ENCODE peak calls at places on chromosomes 16 and 17, in eight cellular contexts. J is choroid plexus epithelial cell; T is Peyer's patch; L is mucosa of descending colon; M is fibroblast of mammary gland; V is neural progenitor cell; S is CD4-positive, CD25-positive, alpha-beta regulatory T cell; Z is lower leg skin. P is an unnamed sample.

GRCh38 chr17:4206945-4207344 is 56.8 kb downstream of the ANKFY1 start:
- DNase-seq in Z (no peak), S (no peak), L (no peak), J (peak; percentile 28), M (peak; percentile 41), T (no peak), V (no peak), P (no peak)

GRCh38 chr17:49498037-49498615 is 3.0 kb downstream of the NGFR start:
- DNase-seq in V (peak; percentile 68), Z (no peak), S (no peak), T (no peak), L (no peak), M (no peak), J (no peak), P (no peak)

GRCh38 chr16:15618392-15618791 is 24.6 kb downstream of the MARF1 start:
- DNase-seq in M (peak; percentile 67), V (no peak), J (peak; percentile 56), Z (no peak), T (no peak), S (no peak), L (no peak), P (no peak)

GRCh38 chr17:70886648-70887047 is 717.3 kb downstream of the KCNJ2 start:
- DNase-seq in J (no peak), V (no peak), S (no peak), L (no peak), Z (no peak), T (no peak), M (no peak), P (no peak)

GRCh38 chr16:72658888-72659717 is 388.8 kb downstream of the ZFHX3 start:
- DNase-seq in J (peak; percentile 54), M (no peak), Z (no peak), V (no peak), T (no peak), L (no peak), S (no peak), P (no peak)

GRCh38 chr17:51191895-51192294 is 25.7 kb downstream of the NME2 start:
- DNase-seq in J (no peak), M (no peak), Z (no peak), T (no peak), V (no peak), L (no peak), S (no peak), P (no peak)

GRCh38 chr16:74852500-74852875 is 77.9 kb upstream of the FA2H start:
- DNase-seq in T (no peak), S (no peak), V (no peak), J (no peak), M (no peak), L (peak; percentile 7), Z (no peak), P (no peak)

GRCh38 chr16:11481987-11482386 is 104.7 kb downstream of the LITAF start:
- DNase-seq in V (no peak), Z (no peak), M (peak; percentile 18), S (no peak), T (no peak), L (no peak), J (peak; percentile 8), P (no peak)

GRCh38 chr16:56257260-56257659 is 66.0 kb downstream of the GNAO1 start:
- DNase-seq in M (no peak), V (no peak), Z (no peak), T (no peak), S (no peak), L (peak; percentile 65), J (no peak), P (no peak)

GRCh38 chr17:83071966-83072562 is 7.3 kb upstream of the METRNL start:
- DNase-seq in V (no peak), L (no peak), J (no peak), T (no peak), S (peak; percentile 41), Z (no peak), M (no peak), P (no peak)

GRCh38 chr16:19704321-19705130 is 13.5 kb downstream of the KNOP1 start:
- DNase-seq in M (peak; percentile 86), L (no peak), T (no peak), Z (no peak), S (no peak), V (no peak), J (peak; percentile 94), P (no peak)

GRCh38 chr16:19118938-19119431 is 5.2 kb downstream of the ITPRIPL2 start:
- DNase-seq in V (no peak), J (peak; percentile 97), M (peak; percentile 94), T (peak; percentile 26), Z (peak; percentile 61), L (peak; percentile 40), S (no peak), P (no peak)

GRCh38 chr16:2928796-2929195 is 17.1 kb downstream of the FLYWCH1 start:
- DNase-seq in V (no peak), L (no peak), T (no peak), S (no peak), Z (no peak), J (no peak), M (no peak), P (no peak)

GRCh38 chr16:2924901-2925820 is 13.4 kb downstream of the FLYWCH1 start:
- DNase-seq in T (no peak), Z (no peak), L (no peak), J (no peak), M (no peak), V (peak; percentile 85), S (no peak), P (no peak)

GRCh38 chr16:2929693-2930092 is 18.0 kb downstream of the FLYWCH1 start:
- DNase-seq in J (no peak), S (no peak), Z (no peak), T (no peak), V (no peak), L (no peak), M (no peak), P (no peak)

GRCh38 chr16:2925951-2926659 is 14.4 kb downstream of the FLYWCH1 start:
- DNase-seq in V (no peak), J (no peak), S (no peak), Z (no peak), T (no peak), M (no peak), L (no peak), P (no peak)

GRCh38 chr16:2926660-2927646 is 15.2 kb downstream of the FLYWCH1 start:
- DNase-seq in Z (peak; percentile 89), V (peak; percentile 94), J (peak; percentile 90), S (peak; percentile 91), L (peak; percentile 97), T (peak; percentile 92), M (peak; percentile 91), P (peak; percentile 60)
- H3K4me3 ChIP-seq in Z (no peak overlapping the region), V (no peak overlapping the region), J (peak overlapping the region; percentile 45), S (peak overlapping the region; percentile 58), L (no peak overlapping the region), T (peak overlapping the region; percentile 13), M (peak overlapping the region; percentile 24), P (no peak overlapping the region)

GRCh38 chr17:11240041-11240801 is 792 bp upstream of the SHISA6 start:
- DNase-seq in L (peak; percentile 8), V (peak; percentile 83), J (no peak), T (no peak), M (no peak), S (no peak), Z (no peak), P (no peak)

GRCh38 chr17:11240841-11241610 is at the start of gene SHISA6:
- DNase-seq in Z (no peak), T (no peak), V (peak; percentile 80), M (no peak), L (no peak), J (no peak), S (no peak), P (no peak)

GRCh38 chr17:11239379-11239970 is 1.5 kb upstream of the SHISA6 start:
- DNase-seq in T (no peak), Z (no peak), V (no peak), M (no peak), L (no peak), J (no peak), S (no peak), P (no peak)

GRCh38 chr17:11238710-11239109 is 2.3 kb upstream of the SHISA6 start:
- DNase-seq in S (no peak), J (no peak), L (no peak), M (no peak), V (no peak), T (no peak), Z (no peak), P (no peak)

DNA sequence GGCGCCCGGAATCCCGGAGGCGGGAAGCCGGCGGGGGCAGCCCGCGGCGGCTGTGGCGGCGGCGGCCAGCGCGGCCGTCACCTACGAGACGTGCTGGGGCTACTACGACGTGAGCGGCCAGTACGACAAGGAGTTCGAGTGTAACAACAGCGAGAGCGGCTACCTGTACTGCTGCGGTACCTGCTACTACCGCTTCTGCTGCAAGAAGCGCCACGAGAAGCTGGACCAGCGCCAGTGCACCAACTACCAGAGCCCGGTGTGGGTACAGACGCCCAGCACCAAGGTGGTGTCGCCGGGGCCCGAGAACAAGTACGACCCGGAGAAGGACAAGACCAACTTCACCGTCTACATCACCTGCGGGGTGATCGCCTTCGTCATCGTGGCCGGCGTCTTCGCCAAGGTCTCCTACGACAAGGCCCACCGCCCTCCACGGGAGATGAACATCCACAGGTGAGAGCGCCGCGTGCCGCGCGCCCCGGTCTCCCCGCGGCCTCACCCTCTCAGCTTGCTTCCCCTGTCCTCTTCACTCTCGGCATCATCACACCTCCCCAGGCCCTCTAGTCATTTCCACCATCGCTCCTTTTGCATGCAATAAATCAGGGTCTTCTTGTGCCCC is 706 bp downstream of the SHISA6 start:
- DNase-seq in V (no peak), T (no peak), Z (peak; percentile 18), L (peak; percentile 11), J (no peak), S (no peak), M (no peak), P (no peak)
- H3K4me3 ChIP-seq in V (peak overlapping the region; percentile 42), T (no peak overlapping the region), Z (no peak overlapping the region), L (no peak overlapping the region), J (no peak overlapping the region), S (no peak overlapping the region), M (no peak overlapping the region), P (no peak overlapping the region)

GRCh38 chr16:30746638-30747160 is 1.5 kb upstream of the PHKG2 start:
- DNase-seq in M (no peak), T (no peak), J (no peak), S (no peak), Z (no peak), V (no peak), L (no peak), P (no peak)

GRCh38 chr16:30747799-30748633 is at the start of gene PHKG2:
- DNase-seq in V (peak; percentile 100), M (peak; percentile 98), L (peak; percentile 99), J (peak; percentile 99), T (peak; percentile 98), Z (peak; percentile 99), S (peak; percentile 99), P (peak; percentile 96)

GRCh38 chr16:30748634-30749445 is 615 bp downstream of the PHKG2 start:
- DNase-seq in J (peak; percentile 57), M (peak; percentile 50), T (peak; percentile 25), Z (no peak), S (peak; percentile 27), V (peak; percentile 70), L (peak; percentile 49), P (no peak)

GRCh38 chr16:30745082-30745481 is 3.1 kb upstream of the PHKG2 start:
- DNase-seq in T (no peak), V (no peak), Z (no peak), M (no peak), L (peak; percentile 55), J (no peak), S (no peak), P (no peak)

GRCh38 chr16:30747331-30747730 is 894 bp upstream of the PHKG2 start:
- DNase-seq in L (peak; percentile 40), J (peak; percentile 26), M (peak; percentile 75), Z (no peak), S (no peak), V (no peak), T (no peak), P (no peak)
- H3K4me3 ChIP-seq in L (no peak overlapping the region), J (peak overlapping the region; percentile 67), M (peak overlapping the region; percentile 60), Z (no peak overlapping the region), S (peak overlapping the region; percentile 87), V (peak overlapping the region; percentile 90), T (peak overlapping the region; percentile 98), P (peak overlapping the region; percentile 49)

GRCh38 chr17:61201211-61201610 is 198.4 kb upstream of the TBX2 start:
- DNase-seq in V (no peak), T (no peak), Z (no peak), M (peak; percentile 97), J (peak; percentile 43), L (no peak), S (no peak), P (no peak)
- H3K4me3 ChIP-seq in V (no peak overlapping the region), T (no peak overlapping the region), Z (no peak overlapping the region), M (no peak overlapping the region), J (no peak overlapping the region), L (no peak overlapping the region), S (no peak overlapping the region), P (no peak overlapping the region)

P was measured in GM12864.